ENCODE peak calls at places on chromosomes 13 and 19, in seven cellular contexts. P is CD8-positive, alpha-beta memory T cell; M is body of pancreas; X is Kasumi-1; I is mucosa of descending colon; D is CD8-positive, alpha-beta T cell; F is HS-27A. N is an unnamed sample.

GRCh38 chr13:83881917-83882625 is at the start of gene SLITRK1:
- DNase-seq in P (no peak), M (peak), X (peak), I (peak), D (no peak), F (no peak), N (peak)

GRCh38 chr13:29883941-29884518 is 33.6 kb upstream of the UBL3 start:
- DNase-seq in P (no peak), M (no peak), X (no peak), I (no peak), D (no peak), F (no peak), N (peak)

GRCh38 chr13:97768134-97768533 is 185.3 kb upstream of the IPO5 start:
- DNase-seq in P (no peak), M (no peak), X (no peak), I (no peak), D (no peak), F (no peak), N (no peak)

GRCh38 chr19:54183431-54183830 is 5.9 kb downstream of the MBOAT7 start:
- DNase-seq in P (no peak), M (no peak), X (no peak), I (no peak), D (no peak), F (no peak), N (no peak)

GRCh38 chr19:4075373-4075772 is 8.7 kb upstream of the ZBTB7A start:
- DNase-seq in P (no peak), M (no peak), X (no peak), I (no peak), D (no peak), F (no peak), N (no peak)

GRCh38 chr19:824885-825284 is 2.8 kb upstream of the AZU1 start:
- DNase-seq in P (no peak), M (no peak), X (peak), I (no peak), D (no peak), F (no peak), N (no peak)

GRCh38 chr13:46339035-46339666 is 47.9 kb downstream of the RUBCNL start:
- DNase-seq in P (no peak), M (no peak), X (peak), I (peak), D (no peak), F (no peak), N (peak)

GRCh38 chr13:24288870-24289269 is 20.5 kb upstream of the C1QTNF9 start:
- DNase-seq in P (no peak), M (no peak), X (no peak), I (no peak), D (no peak), F (no peak), N (no peak)

GRCh38 chr13:44402902-44403719 is 29.5 kb downstream of the SERP2 start:
- DNase-seq in P (no peak), M (peak), X (no peak), I (peak), D (no peak), F (no peak), N (peak)

GRCh38 chr13:37306778-37307544 is 201.5 kb upstream of the CSNK1A1L start:
- DNase-seq in P (no peak), M (no peak), X (peak), I (no peak), D (no peak), F (peak), N (no peak)

GRCh38 chr19:13190781-13191540 is 40.8 kb downstream of the IER2 start:
- DNase-seq in P (no peak), M (no peak), X (no peak), I (peak), D (no peak), F (no peak), N (no peak)

GRCh38 chr19:46610851-46611770 is 10.0 kb downstream of the CALM3 start:
- DNase-seq in P (peak), M (peak), X (no peak), I (no peak), D (no peak), F (no peak), N (peak)

GRCh38 chr13:24307211-24308067 is 1.9 kb upstream of the C1QTNF9 start:
- DNase-seq in P (no peak), M (no peak), X (no peak), I (peak), D (no peak), F (no peak), N (no peak)

GRCh38 chr13:99436686-99437416 is 64.4 kb upstream of the TM9SF2 start:
- DNase-seq in P (peak), M (peak), X (peak), I (peak), D (peak), F (peak), N (peak)

GRCh38 chr13:46778879-46779278 is 18.1 kb downstream of the ESD start:
- DNase-seq in P (no peak), M (no peak), X (no peak), I (no peak), D (no peak), F (no peak), N (no peak)

GRCh38 chr13:61954092-61954491 is 538.4 kb upstream of the PCDH20 start:
- DNase-seq in P (no peak), M (no peak), X (peak), I (no peak), D (no peak), F (no peak), N (no peak)

GRCh38 chr13:26011996-26012688 is 39.7 kb downstream of the SHISA2 start:
- DNase-seq in P (peak), M (no peak), X (no peak), I (peak), D (peak), F (no peak), N (peak)

GRCh38 chr13:51243832-51244231 is 21.6 kb downstream of the FAM124A start:
- DNase-seq in P (no peak), M (no peak), X (no peak), I (no peak), D (no peak), F (no peak), N (peak)

GRCh38 chr13:95716231-95716630 is 39.3 kb downstream of the DNAJC3 start:
- DNase-seq in P (no peak), M (no peak), X (no peak), I (no peak), D (no peak), F (no peak), N (no peak)

GRCh38 chr13:73740681-73741080 is 393.5 kb downstream of the KLF12 start:
- DNase-seq in P (no peak), M (no peak), X (no peak), I (no peak), D (no peak), F (no peak), N (no peak)

GRCh38 chr19:48508729-48509310 is 2.8 kb downstream of the LMTK3 start:
- DNase-seq in P (no peak), M (no peak), X (no peak), I (no peak), D (no peak), F (no peak), N (no peak)

GRCh38 chr19:37990362-37990761 is 83.4 kb downstream of the SIPA1L3 start:
- DNase-seq in P (no peak), M (no peak), X (no peak), I (no peak), D (no peak), F (no peak), N (no peak)

GRCh38 chr19:48154003-48154402 is 16.1 kb downstream of the LIG1 start:
- DNase-seq in P (no peak), M (no peak), X (no peak), I (no peak), D (no peak), F (no peak), N (no peak)

GRCh38 chr13:29594710-29595379 is 643 bp downstream of the SLC7A1 start:
- DNase-seq in P (peak), M (peak), X (peak), I (peak), D (peak), F (no peak), N (peak)

GRCh38 chr19:3606690-3607289 is at the start of gene TBXA2R:
- DNase-seq in P (peak), M (peak), X (peak), I (peak), D (peak), F (no peak), N (peak)

GRCh38 chr13:40352807-40353562 is 313.5 kb downstream of the FOXO1 start:
- DNase-seq in P (no peak), M (no peak), X (no peak), I (no peak), D (no peak), F (no peak), N (peak)

N was measured in thyroid gland.